ENCODE peak calls at places on chromosome 11, in nine cellular contexts. E, T, F, J, W, D, M, L and U are unnamed samples.

GRCh38 chr11:57798905-57799559 is 37.4 kb downstream of the CTNND1 start:
- DNase-seq in E (no peak), T (no peak), F (peak), J (peak), W (no peak), D (peak), M (no peak), L (no peak), U (peak)

GRCh38 chr11:120626791-120627190 is 115.2 kb downstream of the GRIK4 start:
- DNase-seq in E (no peak), T (no peak), F (no peak), J (no peak), W (no peak), D (no peak), M (no peak), L (no peak), U (no peak)

GRCh38 chr11:21588754-21589153 is 604.1 kb upstream of the ANO5 start:
- DNase-seq in E (no peak), T (no peak), F (no peak), J (no peak), W (no peak), D (no peak), M (no peak), L (no peak), U (no peak)

GRCh38 chr11:130422251-130422995 is 6.0 kb downstream of the ADAMTS8 start:
- DNase-seq in E (no peak), T (no peak), F (no peak), J (no peak), W (no peak), D (no peak), M (no peak), L (no peak), U (no peak)

GRCh38 chr11:86592047-86592564 is 80.3 kb downstream of the ME3 start:
- DNase-seq in E (no peak), T (no peak), F (no peak), J (no peak), W (no peak), D (no peak), M (no peak), L (no peak), U (peak)

GRCh38 chr11:113163291-113164030 is 150.9 kb upstream of the TTC12 start:
- DNase-seq in E (no peak), T (no peak), F (no peak), J (peak), W (no peak), D (no peak), M (no peak), L (no peak), U (no peak)

GRCh38 chr11:20095189-20095588 is 65.1 kb downstream of the DBX1 start:
- DNase-seq in E (no peak), T (no peak), F (no peak), J (no peak), W (no peak), D (no peak), M (no peak), L (no peak), U (no peak)

GRCh38 chr11:77557553-77557952 is 32.2 kb upstream of the AQP11 start:
- DNase-seq in E (no peak), T (no peak), F (no peak), J (no peak), W (no peak), D (no peak), M (peak), L (no peak), U (no peak)

GRCh38 chr11:19683141-19683805 is 29.4 kb upstream of the NAV2 start:
- DNase-seq in E (no peak), T (peak), F (no peak), J (peak), W (no peak), D (peak), M (no peak), L (no peak), U (no peak)

GRCh38 chr11:60345489-60345888 is 18.4 kb downstream of the MS4A6E start:
- DNase-seq in E (no peak), T (no peak), F (no peak), J (peak), W (no peak), D (peak), M (peak), L (no peak), U (no peak)

GRCh38 chr11:14357843-14358728 is 897 bp downstream of the RRAS2 start:
- DNase-seq in E (peak), T (no peak), F (no peak), J (peak), W (peak), D (peak), M (peak), L (peak), U (no peak)

GRCh38 chr11:2535673-2536439 is 91.0 kb downstream of the KCNQ1 start:
- DNase-seq in E (no peak), T (no peak), F (no peak), J (peak), W (no peak), D (peak), M (no peak), L (no peak), U (no peak)

GRCh38 chr11:92843455-92843854 is 126.0 kb upstream of the MTNR1B start:
- DNase-seq in E (no peak), T (no peak), F (no peak), J (no peak), W (no peak), D (no peak), M (no peak), L (no peak), U (no peak)

GRCh38 chr11:77188323-77188911 is 60.4 kb downstream of the MYO7A start:
- DNase-seq in E (peak), T (peak), F (peak), J (peak), W (peak), D (peak), M (peak), L (peak), U (peak)

GRCh38 chr11:79396674-79397073 is 44.2 kb downstream of the TENM4 start:
- DNase-seq in E (no peak), T (no peak), F (no peak), J (no peak), W (no peak), D (no peak), M (no peak), L (no peak), U (no peak)

GRCh38 chr11:96254087-96254486 is 88.9 kb downstream of the MAML2 start:
- DNase-seq in E (no peak), T (no peak), F (no peak), J (no peak), W (no peak), D (peak), M (peak), L (no peak), U (no peak)

DNA sequence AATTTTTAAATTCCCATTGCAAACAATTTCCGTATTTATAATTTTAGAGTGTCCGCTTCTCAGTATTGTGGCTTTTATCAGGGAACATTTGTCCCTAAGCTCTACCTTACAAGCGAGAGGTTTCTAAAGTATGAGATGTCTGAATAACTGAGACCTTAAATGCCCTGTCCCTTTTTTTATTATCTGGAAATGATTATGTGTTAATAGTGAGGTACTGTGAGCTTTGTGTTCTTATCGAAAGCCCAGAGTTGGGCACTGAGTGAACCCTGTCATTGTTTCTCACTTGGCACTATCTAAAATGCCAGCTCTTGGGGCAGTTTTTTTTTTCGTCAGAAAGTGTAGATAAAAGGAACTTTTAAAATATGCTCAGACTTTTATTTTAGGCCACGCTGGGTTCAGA is 9.5 kb downstream of the CTTN start:
- DNase-seq in E (no peak), T (no peak), F (no peak), J (no peak), W (no peak), D (no peak), M (no peak), L (no peak), U (no peak)
- H3K4me3 ChIP-seq in E (no peak), T (no peak), F (no peak), J (no peak), W (no peak), D (no peak), M (no peak), L (no peak), U (no peak)

GRCh38 chr11:108498046-108498815 is at the start of gene POGLUT3:
- DNase-seq in E (peak), T (peak), F (no peak), J (peak), W (peak), D (peak), M (peak), L (peak), U (no peak)
- TF ChIP-seq CTCF in E (no peak), T (no peak), F (no peak), J (no peak), W (no peak), D (peak), M (no peak), L (peak), U (no peak)

GRCh38 chr11:63999349-64000025 is 13.2 kb downstream of the OTUB1 start:
- DNase-seq in E (peak), T (no peak), F (no peak), J (peak), W (no peak), D (no peak), M (peak), L (peak), U (no peak)
- H3K4me3 ChIP-seq in E (peak), T (peak), F (no peak), J (peak), W (no peak), D (peak), M (peak), L (peak), U (no peak)

GRCh38 chr11:103894034-103894433 is 142.4 kb upstream of the DDI1 start:
- DNase-seq in E (no peak), T (no peak), F (no peak), J (no peak), W (no peak), D (no peak), M (no peak), L (no peak), U (no peak)

GRCh38 chr11:103897156-103897555 is 139.3 kb upstream of the DDI1 start:
- DNase-seq in E (no peak), T (no peak), F (no peak), J (no peak), W (no peak), D (no peak), M (no peak), L (no peak), U (no peak)

GRCh38 chr11:103893366-103893765 is 143.1 kb upstream of the DDI1 start:
- DNase-seq in E (no peak), T (no peak), F (no peak), J (no peak), W (no peak), D (no peak), M (no peak), L (no peak), U (no peak)

GRCh38 chr11:103892603-103893002 is 143.8 kb upstream of the DDI1 start:
- DNase-seq in E (no peak), T (no peak), F (no peak), J (no peak), W (peak), D (no peak), M (no peak), L (no peak), U (no peak)

GRCh38 chr11:103894673-103895072 is 141.8 kb upstream of the DDI1 start:
- DNase-seq in E (no peak), T (no peak), F (no peak), J (no peak), W (no peak), D (no peak), M (no peak), L (no peak), U (no peak)
- TF ChIP-seq CTCF in E (no peak), T (no peak), F (no peak), J (no peak), W (no peak), D (no peak), M (no peak), L (no peak), U (peak)

GRCh38 chr11:122085264-122085663 is 30.8 kb downstream of the BLID start:
- DNase-seq in E (no peak), T (no peak), F (peak), J (no peak), W (no peak), D (no peak), M (no peak), L (no peak), U (no peak)
- H3K4me3 ChIP-seq in E (no peak), T (no peak), F (no peak), J (no peak), W (no peak), D (no peak), M (no peak), L (no peak), U (no peak)

DNA sequence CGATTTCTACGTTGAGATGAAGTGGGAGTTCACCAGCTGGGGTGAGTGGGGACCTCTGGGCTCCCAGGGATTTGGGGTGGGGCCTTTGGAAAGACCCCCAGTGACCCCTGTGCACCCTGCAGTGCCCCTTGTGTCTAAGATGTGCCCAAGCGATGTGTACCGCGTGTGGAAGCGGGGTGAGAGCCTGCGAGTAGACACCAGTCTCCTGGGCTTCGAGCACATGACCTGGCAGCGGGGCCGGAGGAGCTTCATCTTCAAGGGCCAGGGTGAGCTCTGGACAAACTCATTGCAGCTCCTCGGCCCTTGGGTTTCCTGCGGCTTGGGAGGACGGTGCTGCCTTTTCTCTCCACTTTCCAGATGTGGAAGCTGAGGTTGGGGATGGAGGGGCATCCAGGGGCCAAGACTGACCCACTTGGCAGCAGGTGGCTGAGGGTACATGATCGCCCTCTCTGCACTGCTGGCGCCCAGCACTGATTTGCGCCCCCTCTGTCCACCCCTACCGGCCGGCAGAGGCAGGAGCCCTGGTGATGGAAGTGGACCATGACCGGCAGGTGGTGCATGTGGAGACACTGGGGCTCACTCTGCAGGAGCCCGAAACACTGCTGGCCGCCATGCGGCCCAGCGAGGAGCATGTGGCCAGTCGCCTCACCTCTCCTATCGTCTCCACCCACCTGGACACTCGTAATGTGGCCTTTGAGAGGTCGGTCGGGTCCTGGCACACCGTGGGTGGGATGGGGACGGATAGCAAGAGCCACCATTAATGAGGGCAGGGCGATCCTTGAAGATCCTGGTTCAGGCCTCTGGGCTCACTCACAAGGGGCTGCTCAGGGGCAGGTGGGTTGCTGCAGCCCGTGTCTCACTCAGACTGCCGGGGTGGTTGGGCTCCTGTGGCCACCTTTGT is 2.6 kb downstream of the ANKRD13D start:
- DNase-seq in E (no peak), T (no peak), F (no peak), J (no peak), W (no peak), D (peak), M (no peak), L (no peak), U (no peak)
- TF ChIP-seq CTCF in E (no peak), T (no peak), F (no peak), J (no peak), W (no peak), D (no peak), M (no peak), L (no peak), U (no peak)

DNA sequence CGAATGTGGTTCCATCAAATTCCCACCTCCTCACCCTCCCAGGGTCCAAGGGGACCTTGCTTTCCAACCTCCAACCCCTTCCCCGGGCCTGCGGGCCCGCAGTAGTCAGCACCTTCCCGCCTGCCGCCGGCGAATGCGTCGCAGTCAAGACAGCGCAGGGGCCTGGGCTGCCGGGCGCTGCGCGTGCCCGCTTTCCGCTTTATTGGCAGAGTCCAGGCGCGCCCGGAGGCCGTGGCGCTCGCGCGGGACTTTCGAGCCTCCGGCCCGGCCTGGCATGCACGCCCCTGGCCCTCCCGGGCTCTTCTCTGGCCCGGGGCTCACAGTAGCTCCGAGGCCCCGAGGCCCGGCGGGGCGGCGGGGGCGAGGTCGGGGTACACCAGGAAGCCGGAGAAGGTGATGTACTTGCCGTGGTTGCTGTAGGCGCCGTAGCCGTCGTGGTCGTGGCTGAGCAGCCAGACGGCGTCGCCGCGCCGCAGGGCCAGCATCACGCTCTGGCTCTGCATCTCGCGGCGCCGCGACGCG is 3.1 kb downstream of the FAM180B start:
- DNase-seq in E (no peak), T (no peak), F (no peak), J (no peak), W (no peak), D (no peak), M (no peak), L (peak), U (no peak)
- H3K4me3 ChIP-seq in E (no peak), T (peak), F (peak), J (peak), W (no peak), D (peak), M (no peak), L (peak), U (no peak)

DNA sequence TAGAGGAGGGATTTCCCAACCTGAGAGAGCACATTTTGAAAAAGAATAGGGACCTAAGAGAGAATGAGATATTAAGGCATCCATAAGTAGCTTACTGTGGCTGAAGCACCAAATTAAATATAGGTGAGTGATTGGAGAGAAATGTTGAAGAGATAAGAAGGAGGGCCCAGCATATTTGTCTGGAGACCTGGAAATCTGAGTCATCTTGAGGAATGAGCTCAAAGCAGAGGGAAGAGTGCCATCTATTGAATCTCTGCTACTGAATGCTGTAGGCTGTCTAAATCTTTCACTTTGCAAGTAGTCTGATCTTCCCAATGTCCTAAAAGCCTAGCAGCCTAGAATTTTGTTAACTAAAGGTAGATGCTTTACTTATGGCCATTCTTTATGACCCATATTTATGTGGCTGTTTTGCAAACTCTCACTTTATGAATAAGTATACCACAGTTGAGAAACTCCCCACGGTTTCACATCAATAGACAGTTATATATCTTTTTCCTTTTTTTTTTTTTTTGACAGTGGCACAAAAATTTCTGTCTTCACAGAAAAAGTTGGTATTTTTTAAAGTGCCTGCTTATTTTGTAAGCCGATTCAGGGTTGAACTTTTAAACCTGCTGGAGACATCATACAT is 2093.5 kb downstream of the LRRC4C start:
- DNase-seq in E (no peak), T (no peak), F (no peak), J (no peak), W (no peak), D (no peak), M (peak), L (no peak), U (peak)
- TF ChIP-seq CTCF in E (no peak), T (no peak), F (no peak), J (peak), W (peak), D (no peak), M (no peak), L (no peak), U (peak)

DNA sequence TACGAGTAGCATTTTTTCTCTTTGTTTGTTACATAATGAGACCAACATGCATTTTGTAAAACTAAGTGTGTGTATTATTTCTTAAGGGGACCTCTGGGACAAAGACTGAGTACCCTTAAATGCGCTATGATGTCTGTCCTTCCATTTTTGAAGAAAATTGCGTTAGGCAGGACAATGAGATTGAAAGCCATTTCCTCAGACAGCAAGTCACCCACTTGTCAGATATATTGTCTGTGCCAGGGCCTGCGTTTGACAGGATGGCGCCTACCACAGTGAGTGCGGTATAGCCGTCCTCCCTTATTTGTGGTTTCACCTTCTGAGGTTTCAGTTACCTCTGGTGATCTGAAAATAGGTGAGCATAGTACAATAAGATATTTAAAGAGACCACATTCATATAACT is 2.2 kb downstream of the AP2A2 start:
- DNase-seq in E (peak), T (no peak), F (no peak), J (no peak), W (no peak), D (no peak), M (no peak), L (no peak), U (no peak)
- H3K4me3 ChIP-seq in E (no peak), T (no peak), F (no peak), J (no peak), W (no peak), D (no peak), M (no peak), L (no peak), U (no peak)

GRCh38 chr11:129412501-129412900 is 36.9 kb downstream of the BARX2 start:
- DNase-seq in E (no peak), T (no peak), F (no peak), J (no peak), W (no peak), D (no peak), M (no peak), L (no peak), U (no peak)

GRCh38 chr11:129408865-129409444 is 33.3 kb downstream of the BARX2 start:
- DNase-seq in E (no peak), T (no peak), F (no peak), J (no peak), W (no peak), D (no peak), M (no peak), L (no peak), U (no peak)

GRCh38 chr11:129414144-129414876 is 38.7 kb downstream of the BARX2 start:
- DNase-seq in E (no peak), T (no peak), F (no peak), J (no peak), W (no peak), D (no peak), M (no peak), L (no peak), U (no peak)

GRCh38 chr11:129416080-129416820 is 40.6 kb downstream of the BARX2 start:
- DNase-seq in E (no peak), T (no peak), F (no peak), J (no peak), W (no peak), D (no peak), M (no peak), L (no peak), U (no peak)

GRCh38 chr11:129410561-129410960 is 34.9 kb downstream of the BARX2 start:
- DNase-seq in E (no peak), T (no peak), F (no peak), J (no peak), W (no peak), D (no peak), M (no peak), L (no peak), U (no peak)
- TF ChIP-seq CTCF in E (no peak), T (no peak), F (no peak), J (no peak), W (no peak), D (no peak), M (no peak), L (no peak), U (peak)